ENCODE peak calls at places on chromosomes 3 and 15, in six cellular contexts. E is HEK293T; P is stimulated activated CD8-positive, alpha-beta memory T cell treated with anti-CD3 and anti-CD28 coated beads, Interleukin-4, amount 100 ng/mL, for 48 hours; S is ACHN; Q is adipocyte; L is SJSA1. X is an unnamed sample.

GRCh38 chr15:33119263-33119662 is 75.3 kb downstream of the FMN1 start:
- DNase-seq in E (no peak), P (no peak), S (no peak), L (no peak), Q (no peak), X (peak; percentile 22)

GRCh38 chr3:99659032-99659431 is 20.6 kb downstream of the COL8A1 start:
- DNase-seq in L (peak; percentile 55), P (peak; percentile 30), E (no peak), S (peak; percentile 98), Q (peak; percentile 91), X (no peak)

GRCh38 chr15:83014205-83014653 is 2.8 kb upstream of the C15orf40 start:
- DNase-seq in L (no peak), P (no peak), E (no peak), Q (no peak), S (no peak), X (no peak)

GRCh38 chr3:191455257-191455952 is 5.6 kb upstream of the PYDC2 start:
- DNase-seq in E (no peak), Q (peak; percentile 49), L (no peak), P (no peak), S (no peak), X (no peak)

GRCh38 chr3:50573566-50574279 is 4.4 kb downstream of the HEMK1 start:
- DNase-seq in S (no peak), Q (no peak), E (no peak), P (peak; percentile 86), L (no peak), X (no peak)

GRCh38 chr3:100002599-100003350 is 111.5 kb downstream of the FILIP1L start:
- DNase-seq in L (peak; percentile 32), E (no peak), Q (peak; percentile 86), P (no peak), S (peak; percentile 69), X (peak; percentile 26)

GRCh38 chr15:77508541-77509505 is 88.1 kb downstream of the HMG20A start:
- DNase-seq in L (no peak), S (no peak), P (no peak), Q (peak; percentile 39), E (no peak), X (no peak)

GRCh38 chr15:92451225-92451825 is 57.6 kb downstream of the ST8SIA2 start:
- DNase-seq in S (peak; percentile 5), Q (peak; percentile 12), L (peak; percentile 86), P (no peak), E (no peak), X (no peak)

GRCh38 chr3:134315286-134316106 is 58.8 kb downstream of the AMOTL2 start:
- DNase-seq in Q (no peak), P (no peak), E (no peak), S (peak; percentile 54), L (peak; percentile 68), X (no peak)

GRCh38 chr3:133991209-133991608 is 38.5 kb downstream of the SLCO2A1 start:
- DNase-seq in S (no peak), E (no peak), L (no peak), P (no peak), Q (no peak), X (no peak)

GRCh38 chr3:49602877-49603411 is 48.7 kb downstream of the BSN start:
- DNase-seq in L (no peak), E (peak; percentile 5), P (peak; percentile 69), Q (no peak), S (no peak), X (peak; percentile 5)

GRCh38 chr15:38854506-38854905 is 289.9 kb upstream of the RASGRP1 start:
- DNase-seq in Q (no peak), L (no peak), P (no peak), S (no peak), E (no peak), X (no peak)